ENCODE peak calls at places on chromosomes 13 and 19, in five cellular contexts. One of them, this sample, is unnamed.

GRCh38 chr13:89584058-89584457 is 1763.4 kb upstream of the MIR17HG start:
- DNase-seq in tibial artery: no peak
- DNase-seq in IMR-90: no peak
- DNase-seq in K562: no peak
- DNase-seq in lower lobe of right lung: no peak
- DNase-seq in this sample: peak; percentile 18

GRCh38 chr19:1019980-1020867 is 699 bp downstream of the TMEM259 start:
- DNase-seq in lower lobe of right lung: peak; percentile 75
- DNase-seq in K562: no peak
- DNase-seq in IMR-90: no peak
- DNase-seq in tibial artery: no peak
- DNase-seq in this sample: no peak

GRCh38 chr13:107192289-107192688 is 624.4 kb upstream of the ARGLU1 start:
- DNase-seq in lower lobe of right lung: peak; percentile 57
- DNase-seq in K562: no peak
- DNase-seq in tibial artery: no peak
- DNase-seq in IMR-90: peak; percentile 43
- DNase-seq in this sample: no peak

GRCh38 chr13:113785051-113786010 is 26.3 kb downstream of the TMEM255B start:
- DNase-seq in K562: no peak
- DNase-seq in IMR-90: peak; percentile 74
- DNase-seq in tibial artery: peak; percentile 39
- DNase-seq in lower lobe of right lung: no peak
- DNase-seq in this sample: peak; percentile 19

GRCh38 chr19:1027020-1027952 is 878 bp downstream of the CNN2 start:
- DNase-seq in tibial artery: no peak
- DNase-seq in IMR-90: no peak
- DNase-seq in lower lobe of right lung: no peak
- DNase-seq in K562: no peak
- DNase-seq in this sample: peak; percentile 54

GRCh38 chr19:36420961-36421748 is 2.7 kb upstream of the ZFP82 start:
- DNase-seq in tibial artery: peak; percentile 64
- DNase-seq in K562: no peak
- DNase-seq in IMR-90: peak; percentile 27
- DNase-seq in lower lobe of right lung: no peak
- DNase-seq in this sample: peak; percentile 40

GRCh38 chr19:16608290-16608704 is 19.7 kb downstream of the MED26 start:
- DNase-seq in lower lobe of right lung: no peak
- DNase-seq in tibial artery: no peak
- DNase-seq in K562: no peak
- DNase-seq in IMR-90: peak; percentile 91
- DNase-seq in this sample: no peak

GRCh38 chr13:113943821-113944565 is 29.9 kb downstream of the C13orf46 start:
- DNase-seq in tibial artery: peak; percentile 43
- DNase-seq in lower lobe of right lung: no peak
- DNase-seq in IMR-90: no peak
- DNase-seq in K562: no peak
- DNase-seq in this sample: no peak

GRCh38 chr13:50529154-50529882 is 314.2 kb downstream of the DLEU7 start:
- DNase-seq in lower lobe of right lung: peak; percentile 88
- DNase-seq in IMR-90: peak; percentile 89
- DNase-seq in tibial artery: peak; percentile 90
- DNase-seq in K562: peak; percentile 10
- DNase-seq in this sample: peak; percentile 92

GRCh38 chr13:113545455-113545930 is 39.1 kb upstream of the TFDP1 start:
- DNase-seq in K562: no peak
- DNase-seq in tibial artery: peak; percentile 63
- DNase-seq in IMR-90: peak; percentile 47
- DNase-seq in lower lobe of right lung: peak; percentile 45
- DNase-seq in this sample: no peak

GRCh38 chr19:40567750-40568494 is 8.8 kb upstream of the SHKBP1 start:
- DNase-seq in K562: no peak
- DNase-seq in tibial artery: no peak
- DNase-seq in lower lobe of right lung: no peak
- DNase-seq in IMR-90: no peak
- DNase-seq in this sample: no peak

GRCh38 chr13:52428295-52428694 is 22.1 kb downstream of the VPS36 start:
- DNase-seq in K562: no peak
- DNase-seq in lower lobe of right lung: no peak
- DNase-seq in tibial artery: no peak
- DNase-seq in IMR-90: peak; percentile 70
- DNase-seq in this sample: no peak

DNA sequence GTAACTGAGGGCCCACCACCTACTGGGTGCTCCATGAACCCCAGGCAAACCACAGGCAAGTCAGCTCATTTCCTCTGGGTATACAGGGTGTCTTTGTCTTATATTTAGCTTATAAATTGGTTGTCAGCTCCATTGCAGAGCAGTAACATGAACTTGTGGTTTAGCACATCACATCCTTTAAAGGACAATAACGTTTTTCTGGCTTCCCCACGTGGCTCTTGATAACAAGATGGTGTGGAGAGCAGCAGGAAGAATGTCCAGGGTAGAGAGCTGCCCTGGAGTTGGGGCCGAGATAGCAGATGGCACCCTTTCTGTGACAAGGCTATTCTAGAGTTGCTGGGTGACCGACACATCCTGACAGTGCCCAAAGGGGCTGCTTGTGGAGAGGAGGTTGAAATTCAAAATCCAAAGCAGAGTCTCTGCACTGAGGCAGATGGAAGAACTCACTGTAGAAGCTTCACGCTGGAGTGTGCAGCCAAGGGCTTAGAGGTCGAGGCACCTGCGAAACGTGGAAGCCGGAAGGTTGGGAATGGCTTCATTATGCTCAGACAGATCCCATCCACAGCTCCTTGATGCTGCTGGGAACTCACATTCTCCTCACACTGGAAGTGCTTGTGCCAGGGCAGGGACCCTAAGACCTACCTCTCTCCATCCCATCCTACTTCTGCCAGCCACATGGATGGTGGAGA is 133.0 kb upstream of the FRY start:
- DNase-seq in tibial artery: no peak
- DNase-seq in K562: no peak
- DNase-seq in lower lobe of right lung: no peak
- DNase-seq in IMR-90: no peak
- DNase-seq in this sample: no peak
- H3K27ac ChIP-seq in tibial artery: peak overlapping the region; percentile 75
- H3K27ac ChIP-seq in K562: no peak overlapping the region
- H3K27ac ChIP-seq in lower lobe of right lung: no peak overlapping the region
- H3K27ac ChIP-seq in IMR-90: no peak overlapping the region
- H3K27ac ChIP-seq in this sample: no peak overlapping the region

DNA sequence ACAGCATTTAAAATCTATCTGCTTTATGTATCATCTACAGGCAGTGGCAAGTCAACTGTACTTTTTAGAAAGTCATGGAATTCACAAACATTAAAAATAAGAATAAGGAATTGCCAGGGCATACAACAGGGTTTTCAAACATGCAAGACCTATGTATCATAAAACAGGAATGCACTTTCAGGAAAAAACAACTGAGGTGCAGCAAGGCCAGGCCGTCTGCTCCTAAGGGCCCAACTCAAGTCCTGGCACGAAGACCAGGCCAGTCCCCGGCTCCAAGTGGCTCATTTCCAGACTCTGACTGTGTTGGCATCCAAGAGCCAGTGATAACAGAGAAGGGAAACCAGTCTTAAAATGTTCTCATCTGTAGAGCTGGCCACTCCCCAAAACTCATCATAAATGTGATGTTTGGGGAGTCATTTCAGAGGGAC is 7.1 kb downstream of the RFX2 start:
- DNase-seq in tibial artery: peak; percentile 96
- DNase-seq in lower lobe of right lung: peak; percentile 71
- DNase-seq in IMR-90: peak; percentile 87
- DNase-seq in K562: no peak
- DNase-seq in this sample: peak; percentile 91
- H3K27ac ChIP-seq in tibial artery: peak overlapping the region; percentile 98
- H3K27ac ChIP-seq in lower lobe of right lung: peak overlapping the region; percentile 87
- H3K27ac ChIP-seq in IMR-90: peak overlapping the region; percentile 2
- H3K27ac ChIP-seq in K562: no peak overlapping the region
- H3K27ac ChIP-seq in this sample: no peak overlapping the region

DNA sequence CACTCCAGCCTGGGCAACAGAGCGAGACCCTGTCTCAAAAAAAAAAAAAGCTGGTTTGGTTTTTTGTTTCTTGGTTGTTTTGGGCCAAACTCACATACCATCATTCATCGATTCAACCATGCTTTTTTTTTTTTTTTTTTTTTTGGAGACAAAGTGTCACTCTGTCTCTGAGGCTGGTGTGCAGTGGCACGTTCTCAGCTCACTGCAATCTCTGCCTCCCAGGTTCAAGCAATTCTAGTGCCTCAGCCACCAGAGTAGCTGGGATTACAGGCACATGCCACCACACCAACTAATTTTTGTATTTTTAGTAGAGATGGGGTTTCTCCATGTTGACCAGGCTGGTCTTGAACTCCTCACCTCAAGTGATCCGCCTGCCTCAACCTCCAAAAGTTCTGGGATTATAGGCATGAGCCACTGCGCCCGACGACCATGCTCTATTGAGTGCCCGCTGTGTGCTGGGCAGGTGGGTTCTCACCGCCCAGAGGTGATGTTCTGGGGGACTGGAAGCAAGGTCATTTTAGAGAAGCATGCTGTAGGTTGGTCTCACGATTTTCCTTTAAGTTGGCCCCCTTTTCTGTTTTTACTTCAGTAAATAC is 8.1 kb upstream of the JUND start:
- DNase-seq in tibial artery: no peak
- DNase-seq in IMR-90: no peak
- DNase-seq in lower lobe of right lung: no peak
- DNase-seq in K562: no peak
- DNase-seq in this sample: no peak
- H3K27ac ChIP-seq in tibial artery: peak overlapping the region; percentile 95
- H3K27ac ChIP-seq in IMR-90: no peak overlapping the region
- H3K27ac ChIP-seq in lower lobe of right lung: peak overlapping the region; percentile 99
- H3K27ac ChIP-seq in K562: peak overlapping the region; percentile 69
- H3K27ac ChIP-seq in this sample: peak overlapping the region; percentile 33

DNA sequence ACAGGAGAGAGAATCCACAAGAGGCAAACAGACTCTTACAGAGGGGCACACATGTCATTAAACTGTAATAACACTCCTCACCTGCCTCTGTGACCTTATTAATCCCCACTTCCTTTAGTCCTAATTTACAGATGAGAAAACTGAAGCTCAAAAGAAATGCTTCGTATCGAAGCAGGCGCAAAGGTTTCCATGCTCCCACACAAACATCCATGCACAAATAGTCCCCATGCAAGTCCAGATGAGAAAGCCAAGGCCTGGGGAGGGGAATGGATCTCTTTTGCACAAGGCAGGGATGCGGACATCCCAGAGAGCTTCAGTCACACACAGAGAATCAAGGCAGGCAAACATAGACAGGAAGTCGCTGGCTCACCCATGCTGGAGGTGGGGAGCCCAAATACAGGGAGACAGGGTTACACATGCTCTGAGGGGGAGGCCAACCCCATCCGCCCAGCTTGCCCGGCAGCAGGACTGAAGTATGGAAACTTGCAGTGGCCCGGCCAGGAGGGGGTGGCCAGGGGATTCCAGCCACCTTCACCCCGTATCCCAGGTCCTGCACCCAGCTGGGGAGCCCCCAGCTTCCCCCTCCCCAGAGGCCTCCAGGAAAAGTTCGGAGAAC is 468 bp downstream of the S1PR5 start:
- DNase-seq in K562: no peak
- DNase-seq in IMR-90: no peak
- DNase-seq in tibial artery: no peak
- DNase-seq in lower lobe of right lung: no peak
- DNase-seq in this sample: no peak
- H3K27ac ChIP-seq in K562: no peak overlapping the region
- H3K27ac ChIP-seq in IMR-90: no peak overlapping the region
- H3K27ac ChIP-seq in tibial artery: no peak overlapping the region
- H3K27ac ChIP-seq in lower lobe of right lung: no peak overlapping the region
- H3K27ac ChIP-seq in this sample: no peak overlapping the region

GRCh38 chr19:2524840-2525723 is 49.2 kb downstream of the GADD45B start:
- DNase-seq in K562: no peak
- DNase-seq in IMR-90: peak; percentile 75
- DNase-seq in lower lobe of right lung: no peak
- DNase-seq in tibial artery: peak; percentile 93
- DNase-seq in this sample: peak; percentile 40
- H3K27ac ChIP-seq in K562: no peak overlapping the region
- H3K27ac ChIP-seq in IMR-90: peak overlapping the region; percentile 43
- H3K27ac ChIP-seq in lower lobe of right lung: no peak overlapping the region
- H3K27ac ChIP-seq in tibial artery: peak overlapping the region; percentile 77
- H3K27ac ChIP-seq in this sample: peak overlapping the region; percentile 18

DNA sequence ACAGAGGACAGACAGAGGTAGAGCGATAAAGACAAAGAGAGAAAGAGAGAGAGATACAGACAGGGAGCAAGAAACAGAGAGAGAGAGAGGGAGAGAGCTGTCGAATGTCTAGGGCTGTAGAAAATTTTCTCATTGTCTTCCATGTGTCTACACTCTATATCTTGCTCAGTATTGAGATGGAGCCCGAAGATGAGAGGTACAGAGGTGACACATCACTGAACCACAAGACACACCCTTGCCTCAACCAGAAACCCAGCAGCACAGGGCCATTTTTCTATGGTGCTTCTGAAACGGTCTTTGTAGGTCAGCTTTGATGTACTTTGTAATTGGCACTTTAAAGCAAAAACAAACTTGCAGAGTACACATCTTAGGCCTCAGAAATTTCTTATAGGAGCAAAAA is 111.9 kb downstream of the KL start:
- DNase-seq in K562: no peak
- DNase-seq in tibial artery: no peak
- DNase-seq in IMR-90: no peak
- DNase-seq in lower lobe of right lung: no peak
- DNase-seq in this sample: no peak
- H3K27ac ChIP-seq in K562: no peak overlapping the region
- H3K27ac ChIP-seq in tibial artery: peak overlapping the region; percentile 62
- H3K27ac ChIP-seq in IMR-90: peak overlapping the region; percentile 41
- H3K27ac ChIP-seq in lower lobe of right lung: peak overlapping the region; percentile 13
- H3K27ac ChIP-seq in this sample: no peak overlapping the region

DNA sequence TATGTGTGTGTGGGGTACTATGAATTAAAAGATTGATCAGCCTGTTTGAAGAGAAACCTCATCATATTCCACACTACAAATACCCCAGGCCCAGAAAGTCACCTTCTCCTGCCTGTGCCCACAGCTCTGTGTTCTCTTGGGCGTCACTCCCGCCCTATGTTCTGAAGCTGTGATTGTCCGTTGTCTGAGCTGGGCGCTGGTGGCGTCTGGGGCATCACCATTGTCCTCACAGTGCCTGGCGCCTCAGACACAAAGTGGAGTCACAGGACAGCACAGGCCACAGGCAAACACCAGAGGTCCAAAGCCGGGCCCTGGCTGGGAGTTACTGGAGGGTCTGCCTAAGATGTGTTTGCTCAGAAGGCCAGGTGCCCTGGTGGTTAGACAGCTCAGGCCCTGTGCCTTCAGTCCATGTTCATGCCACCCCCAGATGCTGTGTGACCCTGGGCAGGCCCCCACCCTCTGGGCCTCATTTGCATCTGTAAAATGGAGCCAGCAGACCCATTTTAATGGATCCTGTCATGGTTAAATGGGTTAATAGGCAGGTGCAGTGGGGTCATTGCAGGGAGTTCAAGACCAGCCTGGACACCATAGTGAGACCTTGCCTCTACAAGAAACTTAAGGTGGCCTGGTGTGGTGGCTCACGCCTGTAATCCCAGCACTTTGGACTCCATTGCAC is 34.5 kb downstream of the DNM2 start:
- DNase-seq in lower lobe of right lung: no peak
- DNase-seq in IMR-90: no peak
- DNase-seq in tibial artery: no peak
- DNase-seq in K562: no peak
- DNase-seq in this sample: no peak
- H3K27ac ChIP-seq in lower lobe of right lung: peak overlapping the region; percentile 87
- H3K27ac ChIP-seq in IMR-90: no peak overlapping the region
- H3K27ac ChIP-seq in tibial artery: no peak overlapping the region
- H3K27ac ChIP-seq in K562: peak overlapping the region; percentile 40
- H3K27ac ChIP-seq in this sample: peak overlapping the region; percentile 65

This sample was measured in cardiac muscle cell.